ENCODE peak calls at places on chromosome 19, in four cellular contexts. V is activated T-helper 1 cell treated with anti-CD3 and anti-CD28 coated beads, Interleukin-2, amount 50 U/mL, for 16 hours; X is NCI-H1105 treated with DMSO at 0.1 percent for 48 hours; L is aorta. H is an unnamed sample.

GRCh38 chr19:27822336-27822735 is 1390.6 kb downstream of the UQCRFS1 start:
- DNase-seq in X (no peak), V (no peak), L (no peak), H (no peak)

GRCh38 chr19:45630463-45630862 is 8.7 kb downstream of the EML2 start:
- DNase-seq in L (no peak), V (no peak), X (no peak), H (no peak)

GRCh38 chr19:41565384-41565730 is 10.6 kb upstream of the CEACAM21 start:
- DNase-seq in V (no peak), X (no peak), L (no peak), H (no peak)

GRCh38 chr19:27922970-27923369 is 1290.0 kb downstream of the UQCRFS1 start:
- DNase-seq in X (no peak), L (no peak), V (no peak), H (no peak)

GRCh38 chr19:45100797-45101196 is 7.8 kb downstream of the PPP1R37 start:
- DNase-seq in V (no peak), L (no peak), X (no peak), H (no peak)

GRCh38 chr19:42199440-42200115 is 17.9 kb downstream of the DEDD2 start:
- DNase-seq in X (no peak), V (no peak), L (peak), H (peak)

GRCh38 chr19:14149509-14149994 is 13.2 kb upstream of the ASF1B start:
- DNase-seq in V (peak), L (peak), X (no peak), H (no peak)

GRCh38 chr19:46607441-46607841 is 6.3 kb downstream of the CALM3 start:
- DNase-seq in X (peak), V (no peak), L (peak), H (no peak)

GRCh38 chr19:51359294-51359693 is 6.9 kb downstream of the ETFB start:
- DNase-seq in V (no peak), X (no peak), L (no peak), H (no peak)

H was measured in activated gamma-delta T cell.